ENCODE peak calls at places on chromosome 2, in five cellular contexts. W, L, C, A and J are unnamed samples.

GRCh38 chr2:71617266-71617665 is 163.9 kb downstream of the DYSF start:
- DNase-seq in W (no peak), L (no peak), C (no peak), A (no peak), J (no peak)

GRCh38 chr2:224847961-224848850 is 132.0 kb upstream of the CCDC195 start:
- DNase-seq in W (no peak), L (no peak), C (no peak), A (peak; percentile 64), J (no peak)

GRCh38 chr2:179812501-179812900 is 48.9 kb downstream of the ZNF385B start:
- DNase-seq in W (no peak), L (no peak), C (no peak), A (no peak), J (no peak)

GRCh38 chr2:37698931-37699481 is 27.6 kb upstream of the CDC42EP3 start:
- DNase-seq in W (no peak), L (no peak), C (no peak), A (peak; percentile 75), J (no peak)

GRCh38 chr2:113255140-113256070 is 23.3 kb downstream of the PAX8 start:
- DNase-seq in W (no peak), L (no peak), C (no peak), A (peak; percentile 65), J (no peak)

GRCh38 chr2:238138331-238139102 is at the start of gene KLHL30:
- DNase-seq in W (no peak), L (no peak), C (peak; percentile 63), A (no peak), J (no peak)

GRCh38 chr2:158088093-158088492 is 13.6 kb upstream of the UPP2 start:
- DNase-seq in W (no peak), L (no peak), C (no peak), A (no peak), J (no peak)

GRCh38 chr2:37638973-37639372 is 32.5 kb downstream of the CDC42EP3 start:
- DNase-seq in W (no peak), L (no peak), C (no peak), A (no peak), J (no peak)

GRCh38 chr2:187581125-187581896 is 27.1 kb upstream of the TFPI start:
- DNase-seq in W (no peak), L (no peak), C (peak; percentile 59), A (peak; percentile 74), J (no peak)

GRCh38 chr2:23788100-23788499 is 138.8 kb downstream of the ATAD2B start:
- DNase-seq in W (no peak), L (no peak), C (peak; percentile 51), A (no peak), J (no peak)

GRCh38 chr2:85438291-85439110 is 20.0 kb downstream of the SH2D6 start:
- DNase-seq in W (no peak), L (no peak), C (peak; percentile 69), A (no peak), J (peak; percentile 69)

GRCh38 chr2:26396734-26397298 is 4.9 kb upstream of the DRC1 start:
- DNase-seq in W (no peak), L (no peak), C (peak; percentile 96), A (no peak), J (no peak)

GRCh38 chr2:191215666-191216065 is 29.5 kb upstream of the MYO1B start:
- DNase-seq in W (no peak), L (no peak), C (no peak), A (no peak), J (no peak)

GRCh38 chr2:1854747-1855146 is 110.4 kb upstream of the PXDN start:
- DNase-seq in W (no peak), L (no peak), C (peak; percentile 42), A (peak; percentile 90), J (no peak)
- TF ChIP-seq CTCF in W (no peak), L (no peak), C (peak; percentile 6), A (peak; percentile 91), J (peak; percentile 34)

GRCh38 chr2:177616066-177616465 is 223.5 kb downstream of the AGPS start:
- DNase-seq in W (no peak), L (no peak), C (no peak), A (no peak), J (no peak)

GRCh38 chr2:177617849-177618248 is 225.3 kb downstream of the AGPS start:
- DNase-seq in W (no peak), L (no peak), C (no peak), A (no peak), J (no peak)

GRCh38 chr2:177616731-177617130 is 224.2 kb downstream of the AGPS start:
- DNase-seq in W (no peak), L (no peak), C (no peak), A (no peak), J (no peak)

GRCh38 chr2:177622516-177622915 is 229.9 kb downstream of the AGPS start:
- DNase-seq in W (no peak), L (no peak), C (peak; percentile 93), A (peak; percentile 61), J (no peak)

DNA sequence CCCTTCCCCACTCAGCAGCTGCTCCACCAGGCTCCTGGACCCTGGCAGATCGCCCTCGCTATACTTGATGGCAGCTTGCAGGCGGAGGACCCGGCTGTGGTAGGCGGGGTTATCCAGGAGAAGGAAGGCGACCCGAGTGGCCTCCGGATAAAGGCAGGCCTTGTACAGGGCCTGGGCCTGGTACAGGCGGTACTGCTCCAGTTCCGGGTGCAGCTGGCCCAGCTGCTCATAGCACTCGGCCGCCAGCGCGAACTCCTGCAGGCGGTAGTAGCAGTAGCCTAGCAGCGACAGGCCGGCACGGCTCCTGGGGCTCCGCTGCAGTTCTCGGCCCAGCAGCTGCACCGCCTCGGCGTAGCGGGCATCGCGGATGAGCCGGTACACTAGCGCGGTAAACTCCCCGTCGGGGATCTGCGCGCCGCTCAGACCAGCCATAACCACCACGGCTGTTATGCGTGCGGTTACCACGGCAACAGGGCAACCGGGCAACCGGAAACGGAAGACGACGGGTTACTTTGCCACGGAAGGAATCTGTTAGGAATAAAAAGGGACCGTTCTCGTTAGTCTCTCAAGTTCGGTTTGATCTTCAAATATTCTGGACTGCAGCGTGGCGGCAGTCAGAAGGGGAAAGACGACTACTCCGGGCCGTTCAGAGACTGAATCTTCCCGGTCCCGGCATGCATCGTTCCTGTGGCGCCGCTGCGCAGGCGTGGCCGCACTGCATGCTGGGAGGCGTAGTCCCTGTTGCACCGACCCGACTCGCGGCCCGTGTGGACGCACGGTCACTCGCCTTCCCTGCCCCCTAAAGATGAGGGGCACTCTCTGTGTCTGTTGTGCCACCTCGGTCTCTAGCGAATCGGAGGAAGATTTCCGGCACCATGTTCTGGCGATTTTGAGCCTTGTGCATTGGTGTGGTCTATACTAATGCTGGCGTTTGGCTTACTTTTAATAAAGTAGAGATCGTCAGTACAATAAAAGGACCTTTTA is 226.0 kb downstream of the AGPS start:
- DNase-seq in W (peak; percentile 94), L (peak; percentile 92), C (peak; percentile 90), A (peak; percentile 88), J (peak; percentile 96)
- TF ChIP-seq CTCF in W (no peak), L (no peak), C (no peak), A (no peak), J (no peak)

DNA sequence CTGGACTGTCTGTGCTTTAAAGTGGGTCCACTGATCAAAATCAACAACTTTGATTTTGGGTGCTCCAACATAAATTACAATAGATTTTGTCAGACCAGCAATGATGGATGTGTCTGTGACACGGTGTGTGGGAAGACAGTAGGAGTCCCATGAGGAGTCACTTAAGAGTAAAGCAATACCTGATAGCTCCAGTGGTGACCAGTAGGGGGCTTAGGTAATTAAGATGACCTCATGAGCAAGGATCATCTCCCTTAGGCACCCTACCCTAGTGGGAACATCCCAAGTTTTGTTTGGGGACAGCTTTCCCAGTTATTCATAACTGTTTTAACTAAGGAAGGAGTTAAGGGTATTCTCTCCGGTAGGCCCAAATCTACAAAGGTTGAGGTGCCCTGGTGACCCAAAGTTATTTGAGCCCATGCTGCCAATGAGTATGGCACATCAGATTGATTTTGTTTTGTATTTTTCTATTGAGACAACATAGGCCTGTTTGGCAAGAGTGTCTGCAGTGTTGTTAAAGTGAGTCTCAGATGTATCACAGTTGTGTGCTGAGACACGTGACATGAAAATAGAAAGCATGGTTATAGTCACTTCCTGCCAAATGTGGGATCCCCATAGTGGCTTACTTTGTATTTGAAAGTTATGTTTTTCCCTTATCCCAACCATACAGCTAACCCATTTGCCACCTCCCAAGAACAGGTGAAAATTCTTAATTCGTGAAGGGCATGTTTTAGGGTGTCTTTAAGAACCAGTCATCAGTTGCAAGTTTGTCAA is 1337.6 kb upstream of the SLC39A10 start:
- DNase-seq in W (no peak), L (no peak), C (peak; percentile 33), A (no peak), J (no peak)
- TF ChIP-seq CTCF in W (no peak), L (no peak), C (peak; percentile 44), A (no peak), J (no peak)

DNA sequence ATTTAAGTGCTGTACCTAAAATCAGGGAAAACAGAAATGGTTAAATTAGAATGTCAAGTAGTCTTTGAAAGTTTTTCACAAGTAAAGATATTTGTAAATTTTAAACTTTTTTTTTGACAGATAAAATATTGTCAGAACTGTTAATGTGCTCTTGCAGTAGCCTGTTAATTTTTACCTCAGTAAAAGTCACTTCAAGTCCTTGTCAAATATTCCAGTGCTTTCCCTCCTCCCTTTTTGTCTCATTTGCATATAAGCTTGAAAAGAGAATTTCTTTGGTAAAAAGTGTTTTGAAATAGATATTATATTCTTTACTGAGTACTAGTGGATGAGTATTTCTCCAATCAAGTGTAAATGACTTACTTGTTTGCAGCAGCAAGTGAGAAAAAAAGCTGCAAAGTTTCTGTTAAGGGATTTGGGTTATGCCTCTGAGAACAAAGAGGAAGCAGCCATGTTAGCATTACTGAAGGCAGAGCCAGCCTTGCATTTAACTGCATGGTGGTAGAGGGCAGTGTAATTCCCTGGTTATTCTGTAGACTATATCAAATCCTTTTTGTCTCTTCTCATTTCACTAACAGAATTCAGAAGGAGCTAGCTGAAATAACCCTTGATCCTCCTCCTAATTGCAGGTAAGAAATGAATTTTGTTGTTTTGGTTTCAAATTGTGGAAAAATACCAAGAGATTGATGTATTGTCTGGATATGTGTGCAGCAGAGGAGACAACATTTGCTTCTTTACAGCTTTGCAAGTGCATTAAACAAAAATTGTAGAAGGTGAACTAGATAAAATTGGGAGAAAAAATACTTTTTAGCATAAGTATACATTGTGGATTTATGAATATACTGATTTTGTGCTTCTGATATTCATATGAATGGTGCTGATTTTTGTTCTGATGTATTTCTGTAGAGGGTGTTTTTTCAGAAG is 3.3 kb downstream of the UBE2E3 start:
- DNase-seq in W (no peak), L (no peak), C (peak; percentile 77), A (peak; percentile 82), J (no peak)
- TF ChIP-seq CTCF in W (no peak), L (no peak), C (peak; percentile 33), A (peak; percentile 59), J (peak; percentile 45)

GRCh38 chr2:45000341-45000901 is 8.8 kb downstream of the SIX2 start:
- DNase-seq in W (no peak), L (no peak), C (peak; percentile 60), A (no peak), J (no peak)
- TF ChIP-seq CTCF in W (no peak), L (no peak), C (no peak), A (no peak), J (no peak)

GRCh38 chr2:200155652-200156051 is 150.8 kb upstream of the SPATS2L start:
- DNase-seq in W (no peak), L (no peak), C (no peak), A (no peak), J (no peak)
- TF ChIP-seq CTCF in W (no peak), L (no peak), C (no peak), A (no peak), J (no peak)